ENCODE peak calls at places on chromosomes 13 and 19, in nine cellular contexts. X is NCI-H1105; U is activated T-cell treated with anti-CD3 and anti-CD28 coated beads, Interleukin-2, amount 50 U/mL, for 1 hour; O is kidney glomerular epithelial cell; E is activated CD4-positive, alpha-beta T cell treated with anti-CD3 and anti-CD28 coated beads, Interleukin-2, amount 10 ng/mL, durations not matched to agents 7 days and 5 days; R is hepatocyte; Q is SK-N-SH; D is NCI-H1694 treated with DMSO at 0.1 percent for 48 hours; M is activated T-helper 1 cell treated with anti-CD3 and anti-CD28 coated beads, Interleukin-12 subunit alpha, Interleukin-12 subunit beta, Interleukin-2, Interleukin-4 antibody, amounts not matched to agents 30 ng/mL and 10 ng/mL and 1 ng/mL, durations not matched to agents 14 hours and 24 hours and 36 hours. C is an unnamed sample.

GRCh38 chr13:72692884-72693514 is 34.4 kb downstream of the MZT1 start:
- DNase-seq in U (no peak), D (no peak), R (no peak), X (no peak), M (no peak), O (no peak), Q (no peak), E (no peak), C (no peak)

GRCh38 chr13:79384022-79384610 is 21.9 kb downstream of the RBM26 start:
- DNase-seq in X (no peak), D (no peak), U (no peak), R (no peak), E (no peak), M (no peak), Q (no peak), O (no peak), C (no peak)

GRCh38 chr13:20182231-20182846 is 10.4 kb downstream of the GJB2 start:
- DNase-seq in X (peak), M (no peak), E (peak), D (peak), Q (peak), R (peak), U (peak), O (peak), C (peak)

GRCh38 chr13:22235285-22235949 is 564.5 kb downstream of the FGF9 start:
- DNase-seq in M (no peak), E (no peak), R (peak), D (no peak), O (no peak), X (no peak), Q (no peak), U (no peak), C (no peak)

GRCh38 chr13:39603424-39603947 is 493 bp upstream of the LHFPL6 start:
- DNase-seq in D (no peak), M (no peak), U (no peak), Q (peak), E (no peak), O (peak), X (no peak), R (peak), C (peak)

GRCh38 chr13:33483471-33483870 is 197.9 kb upstream of the STARD13 start:
- DNase-seq in R (no peak), M (no peak), U (no peak), X (no peak), O (no peak), D (no peak), Q (no peak), E (no peak), C (peak)

GRCh38 chr13:39961036-39961435 is 305.6 kb downstream of the COG6 start:
- DNase-seq in Q (no peak), M (no peak), U (no peak), R (no peak), O (no peak), D (no peak), E (no peak), X (no peak), C (no peak)

GRCh38 chr19:46828484-46828883 is 22.2 kb downstream of the AP2S1 start:
- DNase-seq in U (no peak), E (no peak), X (no peak), R (no peak), Q (no peak), O (no peak), D (no peak), M (no peak), C (peak)

GRCh38 chr19:51124729-51125128 is at the start of gene SIGLEC9:
- DNase-seq in R (no peak), O (no peak), D (no peak), X (no peak), M (no peak), U (no peak), Q (no peak), E (no peak), C (no peak)

GRCh38 chr13:34826432-34826831 is 115.6 kb upstream of the NBEA start:
- DNase-seq in O (no peak), M (no peak), D (no peak), E (no peak), Q (no peak), R (no peak), U (no peak), X (no peak), C (no peak)

GRCh38 chr13:50991624-50992610 is 82.3 kb downstream of the RNASEH2B start:
- DNase-seq in U (no peak), Q (no peak), D (peak), X (no peak), E (peak), M (peak), O (no peak), R (no peak), C (no peak)

GRCh38 chr13:22486490-22486889 is 694.3 kb upstream of the SGCG start:
- DNase-seq in Q (no peak), O (peak), D (no peak), M (no peak), X (no peak), E (no peak), U (no peak), R (no peak), C (no peak)

GRCh38 chr13:76697277-76697676 is 188.9 kb downstream of the KCTD12 start:
- DNase-seq in D (no peak), R (no peak), X (no peak), M (no peak), Q (no peak), E (no peak), U (no peak), O (no peak), C (no peak)

GRCh38 chr13:112248909-112249592 is 127.1 kb upstream of the SPACA7 start:
- DNase-seq in U (no peak), X (no peak), D (no peak), R (no peak), O (no peak), E (no peak), M (no peak), Q (no peak), C (no peak)

GRCh38 chr19:35206379-35206778 is 22.2 kb downstream of the FAM187B start:
- DNase-seq in O (no peak), D (no peak), E (peak), Q (no peak), U (peak), X (no peak), R (no peak), M (peak), C (no peak)

GRCh38 chr19:16470911-16471811 is 609 bp downstream of the EPS15L1 start:
- DNase-seq in U (no peak), M (peak), E (peak), X (no peak), D (no peak), O (no peak), R (peak), Q (no peak), C (peak)

GRCh38 chr19:7541481-7541824 is 5.9 kb downstream of the PNPLA6 start:
- DNase-seq in D (no peak), X (no peak), E (no peak), R (no peak), U (no peak), Q (no peak), M (no peak), O (no peak), C (no peak)

GRCh38 chr13:112066624-112067004 is 335 bp upstream of the SOX1 start:
- DNase-seq in D (no peak), U (peak), Q (peak), M (no peak), O (no peak), E (peak), X (peak), R (peak), C (no peak)

GRCh38 chr13:21014666-21015170 is 46.7 kb downstream of the LATS2 start:
- DNase-seq in R (peak), D (no peak), M (no peak), U (no peak), O (peak), X (no peak), E (no peak), Q (no peak), C (peak)